ENCODE peak calls at places on chromosomes 2 and 18, in seven cellular contexts. One of them, this sample, is unnamed.

GRCh38 chr2:158457092-158457825 is 507 bp downstream of the PKP4 start:
- DNase-seq in coronary artery: no peak
- DNase-seq in pancreas: peak
- DNase-seq in uterus: peak
- DNase-seq in Panc1: no peak
- DNase-seq in prostate gland: peak
- DNase-seq in hepatocyte: peak
- DNase-seq in this sample: no peak

GRCh38 chr2:226185613-226186211 is 613.9 kb downstream of the IRS1 start:
- DNase-seq in prostate gland: peak
- DNase-seq in pancreas: no peak
- DNase-seq in uterus: no peak
- DNase-seq in Panc1: peak
- DNase-seq in hepatocyte: no peak
- DNase-seq in coronary artery: no peak
- DNase-seq in this sample: no peak

GRCh38 chr18:43893001-43893637 is 615.8 kb upstream of the SYT4 start:
- DNase-seq in pancreas: no peak
- DNase-seq in hepatocyte: peak
- DNase-seq in Panc1: peak
- DNase-seq in coronary artery: no peak
- DNase-seq in uterus: no peak
- DNase-seq in prostate gland: no peak
- DNase-seq in this sample: no peak

GRCh38 chr18:79733135-79733609 is 53.6 kb downstream of the CTDP1 start:
- DNase-seq in coronary artery: no peak
- DNase-seq in Panc1: no peak
- DNase-seq in uterus: no peak
- DNase-seq in pancreas: no peak
- DNase-seq in prostate gland: no peak
- DNase-seq in hepatocyte: no peak
- DNase-seq in this sample: no peak

GRCh38 chr2:112153501-112153900 is 15.3 kb downstream of the FBLN7 start:
- DNase-seq in prostate gland: no peak
- DNase-seq in coronary artery: peak
- DNase-seq in hepatocyte: no peak
- DNase-seq in uterus: no peak
- DNase-seq in Panc1: no peak
- DNase-seq in pancreas: no peak
- DNase-seq in this sample: no peak

GRCh38 chr18:7646174-7646886 is 79.2 kb downstream of the PTPRM start:
- DNase-seq in Panc1: no peak
- DNase-seq in prostate gland: no peak
- DNase-seq in pancreas: no peak
- DNase-seq in uterus: no peak
- DNase-seq in hepatocyte: no peak
- DNase-seq in coronary artery: no peak
- DNase-seq in this sample: no peak

GRCh38 chr2:125745514-125745913 is 910.4 kb upstream of the GYPC start:
- DNase-seq in Panc1: peak
- DNase-seq in uterus: no peak
- DNase-seq in prostate gland: no peak
- DNase-seq in pancreas: no peak
- DNase-seq in coronary artery: no peak
- DNase-seq in hepatocyte: peak
- DNase-seq in this sample: no peak

GRCh38 chr18:75581336-75582121 is 154.0 kb upstream of the SMIM21 start:
- DNase-seq in prostate gland: no peak
- DNase-seq in coronary artery: no peak
- DNase-seq in Panc1: no peak
- DNase-seq in uterus: no peak
- DNase-seq in pancreas: no peak
- DNase-seq in hepatocyte: no peak
- DNase-seq in this sample: no peak

GRCh38 chr2:147297820-147298219 is 547.0 kb upstream of the ACVR2A start:
- DNase-seq in coronary artery: no peak
- DNase-seq in prostate gland: no peak
- DNase-seq in uterus: no peak
- DNase-seq in hepatocyte: no peak
- DNase-seq in Panc1: no peak
- DNase-seq in pancreas: no peak
- DNase-seq in this sample: no peak

GRCh38 chr2:205089958-205090357 is 544.7 kb downstream of the PARD3B start:
- DNase-seq in coronary artery: no peak
- DNase-seq in Panc1: no peak
- DNase-seq in prostate gland: no peak
- DNase-seq in pancreas: no peak
- DNase-seq in hepatocyte: no peak
- DNase-seq in uterus: no peak
- DNase-seq in this sample: no peak

GRCh38 chr2:33354981-33355380 is 121.5 kb upstream of the RASGRP3 start:
- DNase-seq in Panc1: no peak
- DNase-seq in prostate gland: no peak
- DNase-seq in coronary artery: no peak
- DNase-seq in pancreas: no peak
- DNase-seq in uterus: no peak
- DNase-seq in hepatocyte: no peak
- DNase-seq in this sample: no peak

GRCh38 chr2:10498525-10499274 is 50.6 kb upstream of the ODC1 start:
- DNase-seq in coronary artery: peak
- DNase-seq in prostate gland: no peak
- DNase-seq in hepatocyte: no peak
- DNase-seq in uterus: no peak
- DNase-seq in Panc1: no peak
- DNase-seq in pancreas: no peak
- DNase-seq in this sample: no peak

GRCh38 chr2:47904903-47905453 is 1.3 kb downstream of the FBXO11 start:
- DNase-seq in coronary artery: no peak
- DNase-seq in uterus: peak
- DNase-seq in prostate gland: peak
- DNase-seq in Panc1: no peak
- DNase-seq in hepatocyte: no peak
- DNase-seq in pancreas: peak
- DNase-seq in this sample: no peak

GRCh38 chr2:8149985-8150547 is 531.8 kb upstream of the ID2 start:
- DNase-seq in hepatocyte: no peak
- DNase-seq in prostate gland: no peak
- DNase-seq in coronary artery: no peak
- DNase-seq in Panc1: no peak
- DNase-seq in pancreas: no peak
- DNase-seq in uterus: no peak
- DNase-seq in this sample: no peak

GRCh38 chr2:174924061-174924693 is 81.0 kb downstream of the CHN1 start:
- DNase-seq in hepatocyte: no peak
- DNase-seq in uterus: no peak
- DNase-seq in pancreas: no peak
- DNase-seq in coronary artery: no peak
- DNase-seq in prostate gland: no peak
- DNase-seq in Panc1: no peak
- DNase-seq in this sample: no peak

GRCh38 chr2:11129598-11130449 is 25.4 kb upstream of the SLC66A3 start:
- DNase-seq in pancreas: peak
- DNase-seq in coronary artery: no peak
- DNase-seq in uterus: peak
- DNase-seq in prostate gland: peak
- DNase-seq in hepatocyte: peak
- DNase-seq in Panc1: no peak
- DNase-seq in this sample: no peak

GRCh38 chr2:159150208-159150607 is 136.3 kb downstream of the WDSUB1 start:
- DNase-seq in hepatocyte: no peak
- DNase-seq in pancreas: no peak
- DNase-seq in Panc1: no peak
- DNase-seq in uterus: no peak
- DNase-seq in coronary artery: no peak
- DNase-seq in prostate gland: no peak
- DNase-seq in this sample: no peak

GRCh38 chr2:125172181-125172580 is 1147.1 kb downstream of the CNTNAP5 start:
- DNase-seq in uterus: no peak
- DNase-seq in coronary artery: no peak
- DNase-seq in pancreas: no peak
- DNase-seq in hepatocyte: no peak
- DNase-seq in prostate gland: no peak
- DNase-seq in Panc1: no peak
- DNase-seq in this sample: no peak

GRCh38 chr2:58447586-58447985 is 206.5 kb upstream of the FANCL start:
- DNase-seq in coronary artery: no peak
- DNase-seq in hepatocyte: no peak
- DNase-seq in Panc1: no peak
- DNase-seq in prostate gland: no peak
- DNase-seq in pancreas: no peak
- DNase-seq in uterus: no peak
- DNase-seq in this sample: no peak

GRCh38 chr2:187499941-187500532 is 52.0 kb upstream of the CALCRL start:
- DNase-seq in pancreas: peak
- DNase-seq in Panc1: peak
- DNase-seq in coronary artery: no peak
- DNase-seq in prostate gland: peak
- DNase-seq in hepatocyte: peak
- DNase-seq in uterus: peak
- DNase-seq in this sample: no peak

GRCh38 chr18:59988098-59988706 is 88.4 kb downstream of the PMAIP1 start:
- DNase-seq in uterus: peak
- DNase-seq in hepatocyte: peak
- DNase-seq in prostate gland: peak
- DNase-seq in Panc1: no peak
- DNase-seq in pancreas: no peak
- DNase-seq in coronary artery: no peak
- DNase-seq in this sample: no peak

GRCh38 chr2:62824378-62824777 is 118.9 kb downstream of the EHBP1 start:
- DNase-seq in pancreas: no peak
- DNase-seq in uterus: no peak
- DNase-seq in hepatocyte: no peak
- DNase-seq in prostate gland: no peak
- DNase-seq in Panc1: no peak
- DNase-seq in coronary artery: no peak
- DNase-seq in this sample: no peak
- TF ChIP-seq CTCF in pancreas: no peak
- TF ChIP-seq CTCF in uterus: no peak
- TF ChIP-seq CTCF in hepatocyte: no peak
- TF ChIP-seq CTCF in prostate gland: no peak
- TF ChIP-seq CTCF in Panc1: no peak
- TF ChIP-seq CTCF in coronary artery: no peak
- TF ChIP-seq CTCF in this sample: no peak

GRCh38 chr18:34495434-34495833 is 214.7 kb upstream of the DTNA start:
- DNase-seq in coronary artery: no peak
- DNase-seq in Panc1: no peak
- DNase-seq in pancreas: no peak
- DNase-seq in prostate gland: no peak
- DNase-seq in uterus: no peak
- DNase-seq in hepatocyte: no peak
- DNase-seq in this sample: no peak
- H3K4me3 ChIP-seq in coronary artery: no peak
- H3K4me3 ChIP-seq in Panc1: no peak
- H3K4me3 ChIP-seq in pancreas: no peak
- H3K4me3 ChIP-seq in prostate gland: no peak
- H3K4me3 ChIP-seq in uterus: no peak
- H3K4me3 ChIP-seq in hepatocyte: no peak
- H3K4me3 ChIP-seq in this sample: no peak

DNA sequence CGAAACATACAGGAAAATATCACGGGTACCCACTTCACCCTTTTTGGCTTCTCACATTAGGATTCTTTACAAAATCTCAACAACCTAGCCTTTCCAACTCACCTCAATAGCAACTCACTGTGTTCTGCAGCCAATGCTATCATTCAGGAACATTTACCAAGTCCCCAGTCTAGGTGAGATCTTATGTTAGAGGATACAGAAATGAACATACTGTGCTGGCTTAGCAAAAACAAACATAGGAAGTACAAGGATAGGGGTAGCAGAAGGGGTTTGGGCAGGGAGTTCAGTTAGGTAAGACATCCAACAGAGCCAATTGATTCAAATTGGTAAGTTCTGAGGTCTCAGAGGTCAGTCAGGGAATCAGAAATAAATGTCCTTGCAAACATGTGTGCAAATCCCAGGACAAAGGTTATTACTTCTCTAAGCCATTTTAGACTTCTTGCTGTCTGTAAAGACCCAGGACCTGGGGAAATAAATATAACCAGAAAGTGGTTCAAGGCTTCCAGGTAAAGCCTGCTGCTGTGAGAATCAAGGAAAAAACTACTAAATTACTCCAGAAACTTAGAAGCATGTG is 556.3 kb upstream of the CHAC2 start:
- DNase-seq in pancreas: peak
- DNase-seq in hepatocyte: no peak
- DNase-seq in uterus: no peak
- DNase-seq in coronary artery: no peak
- DNase-seq in prostate gland: no peak
- DNase-seq in Panc1: no peak
- DNase-seq in this sample: no peak
- TF ChIP-seq CTCF in pancreas: no peak
- TF ChIP-seq CTCF in hepatocyte: no peak
- TF ChIP-seq CTCF in uterus: no peak
- TF ChIP-seq CTCF in coronary artery: no peak
- TF ChIP-seq CTCF in prostate gland: no peak
- TF ChIP-seq CTCF in Panc1: no peak
- TF ChIP-seq CTCF in this sample: no peak

DNA sequence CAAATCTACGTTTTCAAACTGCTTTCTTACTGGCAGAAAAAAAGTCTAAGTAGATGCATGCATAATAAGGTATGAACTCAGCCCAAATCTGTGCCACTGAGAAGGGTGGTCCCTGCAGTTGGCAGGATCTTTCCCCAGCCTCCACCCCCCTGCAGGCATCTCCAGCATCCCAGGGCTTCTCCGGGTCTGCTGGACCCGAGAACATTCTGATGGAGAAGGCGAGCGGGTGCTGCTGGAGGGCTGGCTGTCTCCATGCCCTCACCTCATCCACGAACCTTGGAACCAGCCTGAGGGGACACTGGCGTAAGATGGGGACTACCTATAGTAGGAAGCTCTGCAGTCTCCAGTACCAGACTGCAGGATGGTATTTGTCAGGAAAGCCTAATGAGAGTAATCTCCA is 198.9 kb downstream of the HDAC4 start:
- DNase-seq in uterus: no peak
- DNase-seq in prostate gland: no peak
- DNase-seq in Panc1: no peak
- DNase-seq in coronary artery: no peak
- DNase-seq in hepatocyte: no peak
- DNase-seq in pancreas: no peak
- DNase-seq in this sample: no peak
- H3K4me3 ChIP-seq in uterus: no peak
- H3K4me3 ChIP-seq in prostate gland: no peak
- H3K4me3 ChIP-seq in Panc1: no peak
- H3K4me3 ChIP-seq in coronary artery: no peak
- H3K4me3 ChIP-seq in hepatocyte: no peak
- H3K4me3 ChIP-seq in pancreas: no peak
- H3K4me3 ChIP-seq in this sample: no peak

This sample was measured in LNCaP clone FGC.